ENCODE peak calls at places on chromosomes 5 and 9, in nine cellular contexts. One of them, this sample, is unnamed.

GRCh38 chr5:83443539-83443938 is 28.0 kb upstream of the VCAN start:
- DNase-seq in RCC 7860: no peak
- DNase-seq in stromal cell of bone marrow: no peak
- DNase-seq in AG20443: no peak
- DNase-seq in sigmoid colon: no peak
- DNase-seq in NB4: no peak
- DNase-seq in CD8-positive, alpha-beta memory T cell: no peak
- DNase-seq in naive thymus-derived CD8-positive, alpha-beta T cell: no peak
- DNase-seq in GM03348: no peak
- DNase-seq in this sample: no peak

GRCh38 chr9:76716270-76716669 is 48.0 kb upstream of the PCA3 start:
- DNase-seq in RCC 7860: no peak
- DNase-seq in stromal cell of bone marrow: peak; percentile 76
- DNase-seq in AG20443: peak; percentile 61
- DNase-seq in sigmoid colon: no peak
- DNase-seq in NB4: no peak
- DNase-seq in CD8-positive, alpha-beta memory T cell: no peak
- DNase-seq in naive thymus-derived CD8-positive, alpha-beta T cell: no peak
- DNase-seq in GM03348: peak; percentile 15
- DNase-seq in this sample: no peak

GRCh38 chr5:152673601-152674000 is 268.5 kb upstream of the NMUR2 start:
- DNase-seq in RCC 7860: peak; percentile 70
- DNase-seq in stromal cell of bone marrow: no peak
- DNase-seq in AG20443: no peak
- DNase-seq in sigmoid colon: no peak
- DNase-seq in NB4: no peak
- DNase-seq in CD8-positive, alpha-beta memory T cell: no peak
- DNase-seq in naive thymus-derived CD8-positive, alpha-beta T cell: no peak
- DNase-seq in GM03348: no peak
- DNase-seq in this sample: peak; percentile 37

GRCh38 chr5:175436403-175436802 is 7.6 kb downstream of the DRD1 start:
- DNase-seq in RCC 7860: no peak
- DNase-seq in stromal cell of bone marrow: no peak
- DNase-seq in AG20443: no peak
- DNase-seq in sigmoid colon: no peak
- DNase-seq in NB4: no peak
- DNase-seq in CD8-positive, alpha-beta memory T cell: no peak
- DNase-seq in naive thymus-derived CD8-positive, alpha-beta T cell: no peak
- DNase-seq in GM03348: no peak
- DNase-seq in this sample: no peak

GRCh38 chr9:109802491-109802890 is 22.5 kb downstream of the PALM2AKAP2 start:
- DNase-seq in RCC 7860: no peak
- DNase-seq in stromal cell of bone marrow: no peak
- DNase-seq in AG20443: no peak
- DNase-seq in sigmoid colon: no peak
- DNase-seq in NB4: no peak
- DNase-seq in CD8-positive, alpha-beta memory T cell: no peak
- DNase-seq in naive thymus-derived CD8-positive, alpha-beta T cell: no peak
- DNase-seq in GM03348: no peak
- DNase-seq in this sample: no peak

GRCh38 chr9:34413229-34413852 is 36.6 kb upstream of the MYORG start:
- DNase-seq in RCC 7860: no peak
- DNase-seq in stromal cell of bone marrow: peak; percentile 22
- DNase-seq in AG20443: peak; percentile 61
- DNase-seq in sigmoid colon: no peak
- DNase-seq in NB4: peak; percentile 75
- DNase-seq in CD8-positive, alpha-beta memory T cell: no peak
- DNase-seq in naive thymus-derived CD8-positive, alpha-beta T cell: peak; percentile 27
- DNase-seq in GM03348: peak; percentile 59
- DNase-seq in this sample: peak; percentile 18

GRCh38 chr5:134609232-134609851 is 23.3 kb downstream of the SAR1B start:
- DNase-seq in RCC 7860: no peak
- DNase-seq in stromal cell of bone marrow: no peak
- DNase-seq in AG20443: no peak
- DNase-seq in sigmoid colon: no peak
- DNase-seq in NB4: no peak
- DNase-seq in CD8-positive, alpha-beta memory T cell: no peak
- DNase-seq in naive thymus-derived CD8-positive, alpha-beta T cell: no peak
- DNase-seq in GM03348: no peak
- DNase-seq in this sample: peak; percentile 38

GRCh38 chr5:116506448-116506847 is 68.2 kb downstream of the SEMA6A start:
- DNase-seq in RCC 7860: no peak
- DNase-seq in stromal cell of bone marrow: no peak
- DNase-seq in AG20443: no peak
- DNase-seq in sigmoid colon: no peak
- DNase-seq in NB4: no peak
- DNase-seq in CD8-positive, alpha-beta memory T cell: no peak
- DNase-seq in naive thymus-derived CD8-positive, alpha-beta T cell: no peak
- DNase-seq in GM03348: no peak
- DNase-seq in this sample: no peak

GRCh38 chr9:20664501-20664900 is 19.6 kb upstream of the FOCAD start:
- DNase-seq in RCC 7860: no peak
- DNase-seq in stromal cell of bone marrow: no peak
- DNase-seq in AG20443: no peak
- DNase-seq in sigmoid colon: no peak
- DNase-seq in NB4: no peak
- DNase-seq in CD8-positive, alpha-beta memory T cell: no peak
- DNase-seq in naive thymus-derived CD8-positive, alpha-beta T cell: no peak
- DNase-seq in GM03348: no peak
- DNase-seq in this sample: no peak

GRCh38 chr9:23826120-23826629 is at the start of gene ELAVL2:
- DNase-seq in RCC 7860: no peak
- DNase-seq in stromal cell of bone marrow: peak; percentile 67
- DNase-seq in AG20443: peak; percentile 90
- DNase-seq in sigmoid colon: peak; percentile 85
- DNase-seq in NB4: no peak
- DNase-seq in CD8-positive, alpha-beta memory T cell: no peak
- DNase-seq in naive thymus-derived CD8-positive, alpha-beta T cell: peak; percentile 46
- DNase-seq in GM03348: peak; percentile 90
- DNase-seq in this sample: peak; percentile 79

GRCh38 chr9:134187821-134188420 is 23.6 kb upstream of the RNU6ATAC start:
- DNase-seq in RCC 7860: no peak
- DNase-seq in stromal cell of bone marrow: no peak
- DNase-seq in AG20443: no peak
- DNase-seq in sigmoid colon: peak; percentile 55
- DNase-seq in NB4: no peak
- DNase-seq in CD8-positive, alpha-beta memory T cell: peak; percentile 39
- DNase-seq in naive thymus-derived CD8-positive, alpha-beta T cell: no peak
- DNase-seq in GM03348: no peak
- DNase-seq in this sample: no peak

GRCh38 chr9:18216376-18216775 is 257.6 kb upstream of the ADAMTSL1 start:
- DNase-seq in RCC 7860: no peak
- DNase-seq in stromal cell of bone marrow: no peak
- DNase-seq in AG20443: no peak
- DNase-seq in sigmoid colon: no peak
- DNase-seq in NB4: no peak
- DNase-seq in CD8-positive, alpha-beta memory T cell: no peak
- DNase-seq in naive thymus-derived CD8-positive, alpha-beta T cell: no peak
- DNase-seq in GM03348: no peak
- DNase-seq in this sample: no peak

GRCh38 chr9:18314321-18314720 is 159.6 kb upstream of the ADAMTSL1 start:
- DNase-seq in RCC 7860: no peak
- DNase-seq in stromal cell of bone marrow: no peak
- DNase-seq in AG20443: no peak
- DNase-seq in sigmoid colon: no peak
- DNase-seq in NB4: no peak
- DNase-seq in CD8-positive, alpha-beta memory T cell: no peak
- DNase-seq in naive thymus-derived CD8-positive, alpha-beta T cell: no peak
- DNase-seq in GM03348: no peak
- DNase-seq in this sample: no peak

GRCh38 chr5:78638423-78638822 is 10.1 kb downstream of the LHFPL2 start:
- DNase-seq in RCC 7860: peak; percentile 94
- DNase-seq in stromal cell of bone marrow: peak; percentile 80
- DNase-seq in AG20443: peak; percentile 91
- DNase-seq in sigmoid colon: peak; percentile 77
- DNase-seq in NB4: no peak
- DNase-seq in CD8-positive, alpha-beta memory T cell: no peak
- DNase-seq in naive thymus-derived CD8-positive, alpha-beta T cell: no peak
- DNase-seq in GM03348: peak; percentile 87
- DNase-seq in this sample: peak; percentile 98

GRCh38 chr9:15606667-15607472 is 54.0 kb downstream of the CCDC171 start:
- DNase-seq in RCC 7860: peak; percentile 31
- DNase-seq in stromal cell of bone marrow: peak; percentile 18
- DNase-seq in AG20443: peak; percentile 24
- DNase-seq in sigmoid colon: no peak
- DNase-seq in NB4: peak; percentile 73
- DNase-seq in CD8-positive, alpha-beta memory T cell: no peak
- DNase-seq in naive thymus-derived CD8-positive, alpha-beta T cell: peak; percentile 69
- DNase-seq in GM03348: peak; percentile 55
- DNase-seq in this sample: peak; percentile 34

GRCh38 chr9:120841930-120842684 is 615 bp downstream of the PSMD5 start:
- DNase-seq in RCC 7860: no peak
- DNase-seq in stromal cell of bone marrow: no peak
- DNase-seq in AG20443: peak; percentile 29
- DNase-seq in sigmoid colon: no peak
- DNase-seq in NB4: no peak
- DNase-seq in CD8-positive, alpha-beta memory T cell: no peak
- DNase-seq in naive thymus-derived CD8-positive, alpha-beta T cell: no peak
- DNase-seq in GM03348: peak; percentile 41
- DNase-seq in this sample: no peak

GRCh38 chr9:29213374-29214161 is 1640.3 kb upstream of the C9orf72 start:
- DNase-seq in RCC 7860: no peak
- DNase-seq in stromal cell of bone marrow: no peak
- DNase-seq in AG20443: peak; percentile 9
- DNase-seq in sigmoid colon: no peak
- DNase-seq in NB4: no peak
- DNase-seq in CD8-positive, alpha-beta memory T cell: no peak
- DNase-seq in naive thymus-derived CD8-positive, alpha-beta T cell: no peak
- DNase-seq in GM03348: peak; percentile 2
- DNase-seq in this sample: peak; percentile 24

GRCh38 chr9:127754761-127755557 is 19.9 kb upstream of the TOR2A start:
- DNase-seq in RCC 7860: no peak
- DNase-seq in stromal cell of bone marrow: no peak
- DNase-seq in AG20443: no peak
- DNase-seq in sigmoid colon: no peak
- DNase-seq in NB4: no peak
- DNase-seq in CD8-positive, alpha-beta memory T cell: no peak
- DNase-seq in naive thymus-derived CD8-positive, alpha-beta T cell: no peak
- DNase-seq in GM03348: no peak
- DNase-seq in this sample: no peak

GRCh38 chr9:9003184-9003583 is 1203.6 kb upstream of the DMAC1 start:
- DNase-seq in RCC 7860: no peak
- DNase-seq in stromal cell of bone marrow: peak; percentile 3
- DNase-seq in AG20443: no peak
- DNase-seq in sigmoid colon: no peak
- DNase-seq in NB4: peak; percentile 15
- DNase-seq in CD8-positive, alpha-beta memory T cell: no peak
- DNase-seq in naive thymus-derived CD8-positive, alpha-beta T cell: no peak
- DNase-seq in GM03348: no peak
- DNase-seq in this sample: peak; percentile 27

GRCh38 chr5:176578391-176578808 is 29.3 kb downstream of the CDHR2 start:
- DNase-seq in RCC 7860: peak; percentile 51
- DNase-seq in stromal cell of bone marrow: no peak
- DNase-seq in AG20443: peak; percentile 59
- DNase-seq in sigmoid colon: no peak
- DNase-seq in NB4: peak; percentile 34
- DNase-seq in CD8-positive, alpha-beta memory T cell: peak; percentile 73
- DNase-seq in naive thymus-derived CD8-positive, alpha-beta T cell: peak; percentile 36
- DNase-seq in GM03348: peak; percentile 45
- DNase-seq in this sample: peak; percentile 38

GRCh38 chr5:102421647-102422046 is 77.2 kb downstream of the SLCO6A1 start:
- DNase-seq in RCC 7860: no peak
- DNase-seq in stromal cell of bone marrow: peak; percentile 7
- DNase-seq in AG20443: no peak
- DNase-seq in sigmoid colon: no peak
- DNase-seq in NB4: no peak
- DNase-seq in CD8-positive, alpha-beta memory T cell: no peak
- DNase-seq in naive thymus-derived CD8-positive, alpha-beta T cell: no peak
- DNase-seq in GM03348: no peak
- DNase-seq in this sample: no peak

GRCh38 chr5:162227075-162227474 is 159.5 kb downstream of the GABRG2 start:
- DNase-seq in RCC 7860: no peak
- DNase-seq in stromal cell of bone marrow: no peak
- DNase-seq in AG20443: no peak
- DNase-seq in sigmoid colon: no peak
- DNase-seq in NB4: peak; percentile 19
- DNase-seq in CD8-positive, alpha-beta memory T cell: no peak
- DNase-seq in naive thymus-derived CD8-positive, alpha-beta T cell: no peak
- DNase-seq in GM03348: no peak
- DNase-seq in this sample: no peak

GRCh38 chr5:5739490-5739945 is 317.0 kb downstream of the ICE1 start:
- DNase-seq in RCC 7860: no peak
- DNase-seq in stromal cell of bone marrow: no peak
- DNase-seq in AG20443: no peak
- DNase-seq in sigmoid colon: no peak
- DNase-seq in NB4: no peak
- DNase-seq in CD8-positive, alpha-beta memory T cell: no peak
- DNase-seq in naive thymus-derived CD8-positive, alpha-beta T cell: no peak
- DNase-seq in GM03348: no peak
- DNase-seq in this sample: no peak

This sample was measured in kidney glomerular epithelial cell.